ENCODE peak calls at places on chromosomes 3 and 15, in seven cellular contexts. Y is CD8-positive, alpha-beta T cell; Z is K562; M is GM12865; R is activated B cell treated with CpG ODN at 0.5 μM for 24 hours; S is thoracic aorta; U is upper lobe of right lung. K is an unnamed sample.

GRCh38 chr3:176867681-176868663 is 329.3 kb downstream of the TBL1XR1 start:
- DNase-seq in U (no peak), Y (no peak), S (no peak), Z (no peak), M (peak), R (no peak), K (no peak)

GRCh38 chr3:145182196-145182911 is 978.6 kb downstream of the PLOD2 start:
- DNase-seq in U (no peak), R (no peak), S (no peak), Z (no peak), Y (no peak), M (no peak), K (no peak)

GRCh38 chr15:98799461-98799971 is 151.2 kb downstream of the IGF1R start:
- DNase-seq in M (no peak), R (no peak), S (no peak), U (no peak), Y (no peak), Z (no peak), K (peak)

GRCh38 chr3:169591159-169591951 is 72.2 kb downstream of the MECOM start:
- DNase-seq in R (no peak), U (no peak), Y (no peak), Z (no peak), S (no peak), M (no peak), K (no peak)

GRCh38 chr15:92668086-92668485 is 12.5 kb upstream of the FAM174B start:
- DNase-seq in Y (no peak), U (no peak), S (no peak), R (no peak), Z (no peak), M (no peak), K (no peak)

GRCh38 chr3:4722103-4722502 is 229.0 kb downstream of the ITPR1 start:
- DNase-seq in U (peak), Y (no peak), S (no peak), M (peak), Z (peak), R (no peak), K (no peak)

GRCh38 chr3:123088360-123088759 is 21.5 kb downstream of the PDIA5 start:
- DNase-seq in U (no peak), Y (no peak), S (no peak), Z (no peak), M (no peak), R (no peak), K (no peak)

GRCh38 chr3:47010910-47011309 is 31.4 kb downstream of the NBEAL2 start:
- DNase-seq in U (no peak), Y (no peak), M (no peak), S (no peak), Z (no peak), R (no peak), K (no peak)

GRCh38 chr3:187889601-187890404 is 144.5 kb upstream of the BCL6 start:
- DNase-seq in U (no peak), Y (no peak), Z (peak), R (no peak), S (no peak), M (no peak), K (no peak)

DNA sequence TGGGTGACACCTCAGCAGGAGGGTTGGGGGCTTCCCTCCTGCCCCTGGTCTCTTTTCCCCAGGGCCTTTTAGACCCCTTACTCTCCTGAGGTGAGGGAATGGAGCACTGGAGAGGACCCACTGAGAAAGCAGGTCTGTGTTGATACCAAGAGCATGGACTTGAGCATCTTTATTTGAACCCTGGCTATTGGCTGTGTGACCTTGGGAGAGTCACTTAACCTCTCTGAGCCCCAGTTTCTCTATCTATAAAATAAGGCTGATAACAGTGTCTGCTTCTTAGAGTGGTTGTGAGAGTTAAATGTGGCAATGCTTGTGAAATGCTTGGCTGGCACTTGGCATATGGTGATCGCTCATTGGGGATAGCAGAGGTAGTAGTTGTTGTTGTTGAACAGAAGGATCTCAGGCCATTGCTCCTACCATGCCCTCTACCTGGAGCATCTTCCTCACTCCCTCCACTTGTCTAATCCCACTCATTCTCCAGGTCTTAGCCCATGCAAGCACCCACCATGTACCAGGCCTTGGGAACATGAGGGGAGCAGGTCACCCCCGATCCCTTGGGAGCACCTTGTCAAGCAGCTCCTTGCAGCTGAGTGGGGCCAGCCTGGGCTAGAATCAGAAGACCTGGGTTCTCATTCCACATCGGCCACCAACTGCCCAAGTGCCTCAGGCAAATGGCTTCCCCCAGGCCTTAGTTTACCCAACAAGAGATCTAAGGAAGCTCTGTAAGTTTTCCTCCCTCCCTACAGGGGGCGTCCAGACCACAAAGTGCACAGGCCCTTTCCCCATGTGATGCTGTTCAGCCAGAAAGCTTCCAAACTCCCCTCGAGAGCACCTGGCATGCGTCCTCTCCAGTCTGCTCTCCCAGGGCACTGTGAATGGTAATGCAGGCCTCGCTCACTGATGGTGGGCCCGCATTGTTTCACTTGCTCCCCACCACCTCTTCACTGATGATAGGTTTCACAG is 96.7 kb downstream of the LSM3 start:
- DNase-seq in M (peak), Z (peak), Y (no peak), U (no peak), R (no peak), S (no peak), K (no peak)
- TF ChIP-seq CTCF in M (peak), Z (peak), Y (no peak), U (peak), R (no peak), S (no peak), K (peak)

DNA sequence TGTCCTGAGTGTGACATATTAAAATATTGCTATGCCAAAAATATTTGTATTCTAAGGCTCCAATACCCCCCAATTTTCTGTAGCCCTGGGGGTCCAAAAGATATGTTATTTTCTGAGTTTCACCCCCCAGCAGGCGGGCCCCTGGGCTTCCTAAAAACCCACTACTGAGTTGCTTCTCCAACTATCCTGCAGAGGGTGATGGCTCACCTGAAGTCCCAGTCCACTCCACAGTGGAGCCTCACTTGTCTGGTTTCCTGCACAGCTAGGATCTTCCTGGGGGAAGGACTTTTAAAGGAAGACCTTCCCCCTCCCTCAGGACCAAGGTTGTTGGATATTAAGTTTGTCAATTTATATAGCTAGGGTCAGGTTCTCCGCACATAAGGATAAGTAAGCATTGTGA is 1181.4 kb downstream of the ROBO2 start:
- DNase-seq in Y (no peak), S (no peak), M (no peak), U (no peak), Z (no peak), R (no peak), K (no peak)
- TF ChIP-seq CTCF in Y (no peak), S (no peak), M (no peak), U (no peak), Z (no peak), R (no peak), K (no peak)

GRCh38 chr3:8097690-8098089 is 403.9 kb upstream of the LMCD1 start:
- DNase-seq in Y (no peak), M (no peak), S (no peak), U (no peak), R (no peak), Z (no peak), K (no peak)

GRCh38 chr3:8094415-8094814 is 407.2 kb upstream of the LMCD1 start:
- DNase-seq in U (no peak), Z (no peak), S (no peak), Y (no peak), M (no peak), R (no peak), K (no peak)

GRCh38 chr3:8095724-8096123 is 405.9 kb upstream of the LMCD1 start:
- DNase-seq in Y (no peak), U (no peak), M (no peak), Z (no peak), R (no peak), S (no peak), K (no peak)
- TF ChIP-seq CTCF in Y (no peak), U (no peak), M (no peak), Z (no peak), R (no peak), S (no peak), K (peak)

GRCh38 chr15:71115567-71116351 is 488 bp downstream of the THSD4 start:
- DNase-seq in U (peak), S (no peak), M (peak), R (no peak), Z (no peak), Y (no peak), K (peak)
- TF ChIP-seq CTCF in U (no peak), S (no peak), M (no peak), R (no peak), Z (no peak), Y (no peak), K (no peak)

DNA sequence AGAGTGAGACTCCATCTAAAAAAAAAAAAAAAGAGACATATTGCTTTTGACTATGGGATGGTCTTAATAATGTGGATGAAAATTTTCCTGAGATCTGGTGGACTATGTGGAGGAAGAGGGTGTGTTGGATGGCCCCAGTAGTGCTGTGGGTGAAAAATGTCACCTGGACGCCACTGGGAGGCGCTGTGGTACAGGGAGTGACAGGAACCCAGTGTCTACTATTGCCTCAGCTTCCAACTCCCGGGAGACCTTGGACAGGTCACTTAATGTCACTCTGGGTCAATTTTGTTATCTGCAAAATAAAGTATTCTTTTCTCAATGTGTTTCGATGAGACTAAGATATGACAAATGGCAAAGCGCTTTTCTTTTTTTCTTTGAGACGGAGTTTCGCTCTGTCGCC is 27.7 kb upstream of the DCP1A start:
- DNase-seq in Z (peak), M (peak), R (peak), S (no peak), Y (peak), U (peak), K (peak)
- TF ChIP-seq CTCF in Z (peak), M (peak), R (no peak), S (peak), Y (peak), U (peak), K (peak)

DNA sequence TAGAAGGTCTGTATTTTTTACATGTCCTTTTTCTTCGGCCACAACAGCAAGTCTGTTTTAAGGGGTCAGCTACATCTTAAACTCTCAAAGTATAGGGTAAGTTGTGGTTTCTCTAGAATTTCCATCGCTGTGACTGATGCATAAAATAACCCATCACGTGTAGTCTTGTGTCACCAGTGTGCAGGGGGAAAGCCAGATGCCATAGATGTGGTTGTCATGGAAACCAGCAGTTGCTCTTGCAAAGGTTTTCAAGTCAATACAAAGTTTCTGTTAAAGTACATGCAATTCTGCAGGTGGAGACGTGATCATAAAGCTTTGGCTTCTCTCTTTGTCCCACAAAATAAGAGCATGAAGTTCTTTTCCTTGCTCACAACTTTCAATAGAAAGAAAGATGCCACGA is 210.3 kb upstream of the ONECUT1 start:
- DNase-seq in R (no peak), M (no peak), Y (no peak), S (no peak), Z (no peak), U (no peak), K (no peak)
- TF ChIP-seq CTCF in R (no peak), M (no peak), Y (no peak), S (no peak), Z (no peak), U (no peak), K (no peak)

GRCh38 chr15:72375846-72376581 is at the start of gene HEXA:
- DNase-seq in S (peak), M (peak), Y (peak), Z (peak), R (peak), U (peak), K (peak)
- TF ChIP-seq CTCF in S (no peak), M (no peak), Y (no peak), Z (no peak), R (no peak), U (no peak), K (no peak)

DNA sequence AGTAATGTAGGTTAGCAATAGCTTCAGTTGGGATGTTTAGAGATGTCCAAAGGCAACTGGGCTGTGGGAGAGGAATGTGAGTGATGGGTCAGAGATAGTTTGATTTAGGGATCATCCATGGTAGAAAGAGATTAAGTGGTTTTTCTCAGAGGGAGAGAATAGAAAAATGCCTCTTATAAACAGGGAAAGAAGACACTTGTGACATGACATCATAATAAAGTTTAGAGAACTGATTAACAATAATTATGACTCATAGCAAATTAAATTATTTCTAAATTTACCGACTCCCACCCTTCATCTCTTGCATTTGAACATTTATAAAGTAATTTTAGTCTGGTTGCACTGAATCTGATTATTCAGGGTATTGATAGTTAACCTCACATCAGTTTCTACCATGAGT is 145.1 kb downstream of the CDIN1 start:
- DNase-seq in R (no peak), Y (no peak), M (no peak), Z (no peak), U (no peak), S (no peak), K (no peak)
- TF ChIP-seq CTCF in R (no peak), Y (no peak), M (no peak), Z (no peak), U (no peak), S (no peak), K (no peak)